ENCODE peak calls at places on chromosomes 13 and 19, in four cellular contexts. One of them, this sample, is unnamed.

GRCh38 chr13:25923217-25924085 is 128.4 kb downstream of the SHISA2 start:
- DNase-seq in astrocyte of the spinal cord: no peak
- DNase-seq in AG10803: no peak
- DNase-seq in fibroblast of lung: no peak
- DNase-seq in this sample: no peak

GRCh38 chr19:46953955-46954501 is 65.6 kb upstream of the NPAS1 start:
- DNase-seq in AG10803: no peak
- DNase-seq in astrocyte of the spinal cord: no peak
- DNase-seq in fibroblast of lung: no peak
- DNase-seq in this sample: no peak

GRCh38 chr13:51804295-51805172 is 571 bp upstream of the DHRS12 start:
- DNase-seq in fibroblast of lung: peak
- DNase-seq in AG10803: no peak
- DNase-seq in astrocyte of the spinal cord: no peak
- DNase-seq in this sample: no peak

GRCh38 chr13:18991054-18991453 is 190.6 kb downstream of the TUBA3C start:
- DNase-seq in fibroblast of lung: no peak
- DNase-seq in astrocyte of the spinal cord: no peak
- DNase-seq in AG10803: no peak
- DNase-seq in this sample: no peak

GRCh38 chr13:49904729-49905456 is 31.2 kb downstream of the SPRYD7 start:
- DNase-seq in astrocyte of the spinal cord: no peak
- DNase-seq in fibroblast of lung: no peak
- DNase-seq in AG10803: no peak
- DNase-seq in this sample: no peak

GRCh38 chr13:47175172-47175806 is 278.4 kb upstream of the HTR2A start:
- DNase-seq in AG10803: peak
- DNase-seq in astrocyte of the spinal cord: peak
- DNase-seq in fibroblast of lung: peak
- DNase-seq in this sample: peak

GRCh38 chr19:2536461-2536860 is 60.5 kb downstream of the GADD45B start:
- DNase-seq in fibroblast of lung: no peak
- DNase-seq in astrocyte of the spinal cord: no peak
- DNase-seq in AG10803: no peak
- DNase-seq in this sample: no peak

GRCh38 chr13:66994097-66994496 is 236.0 kb downstream of the PCDH9 start:
- DNase-seq in astrocyte of the spinal cord: peak
- DNase-seq in fibroblast of lung: peak
- DNase-seq in AG10803: peak
- DNase-seq in this sample: peak

GRCh38 chr13:23377603-23378002 is 55.9 kb downstream of the SACS start:
- DNase-seq in astrocyte of the spinal cord: no peak
- DNase-seq in fibroblast of lung: no peak
- DNase-seq in AG10803: no peak
- DNase-seq in this sample: no peak

GRCh38 chr13:47256618-47257017 is 359.8 kb upstream of the HTR2A start:
- DNase-seq in fibroblast of lung: peak
- DNase-seq in AG10803: peak
- DNase-seq in astrocyte of the spinal cord: peak
- DNase-seq in this sample: peak

GRCh38 chr13:110600261-110600819 is 15.0 kb upstream of the NAXD start:
- DNase-seq in fibroblast of lung: no peak
- DNase-seq in astrocyte of the spinal cord: no peak
- DNase-seq in AG10803: no peak
- DNase-seq in this sample: no peak

GRCh38 chr13:82356667-82357066 is 1525.6 kb downstream of the SLITRK1 start:
- DNase-seq in AG10803: peak
- DNase-seq in fibroblast of lung: peak
- DNase-seq in astrocyte of the spinal cord: peak
- DNase-seq in this sample: no peak

GRCh38 chr19:49553451-49554271 is 25.9 kb downstream of the RCN3 start:
- DNase-seq in fibroblast of lung: no peak
- DNase-seq in astrocyte of the spinal cord: peak
- DNase-seq in AG10803: peak
- DNase-seq in this sample: no peak

GRCh38 chr19:38970664-38971532 is 4.6 kb downstream of the FBXO17 start:
- DNase-seq in AG10803: peak
- DNase-seq in astrocyte of the spinal cord: no peak
- DNase-seq in fibroblast of lung: peak
- DNase-seq in this sample: no peak

GRCh38 chr19:55362990-55363716 is at the start of gene GARIN5B:
- DNase-seq in astrocyte of the spinal cord: no peak
- DNase-seq in AG10803: no peak
- DNase-seq in fibroblast of lung: no peak
- DNase-seq in this sample: no peak

GRCh38 chr13:26771796-26772195 is 11.2 kb upstream of the GPR12 start:
- DNase-seq in fibroblast of lung: no peak
- DNase-seq in astrocyte of the spinal cord: no peak
- DNase-seq in AG10803: no peak
- DNase-seq in this sample: no peak

GRCh38 chr13:112970552-112971287 is 1.7 kb downstream of the MCF2L start:
- DNase-seq in astrocyte of the spinal cord: no peak
- DNase-seq in fibroblast of lung: no peak
- DNase-seq in AG10803: peak
- DNase-seq in this sample: no peak

GRCh38 chr13:72652681-72653080 is 74.7 kb downstream of the MZT1 start:
- DNase-seq in AG10803: no peak
- DNase-seq in astrocyte of the spinal cord: peak
- DNase-seq in fibroblast of lung: no peak
- DNase-seq in this sample: no peak

GRCh38 chr13:103625194-103625593 is 559.0 kb upstream of the SLC10A2 start:
- DNase-seq in AG10803: no peak
- DNase-seq in astrocyte of the spinal cord: no peak
- DNase-seq in fibroblast of lung: no peak
- DNase-seq in this sample: no peak

GRCh38 chr13:23715762-23716235 is 145.6 kb downstream of the TNFRSF19 start:
- DNase-seq in fibroblast of lung: no peak
- DNase-seq in astrocyte of the spinal cord: no peak
- DNase-seq in AG10803: no peak
- DNase-seq in this sample: no peak

GRCh38 chr19:18232540-18233223 is 6.4 kb upstream of the PDE4C start:
- DNase-seq in fibroblast of lung: no peak
- DNase-seq in astrocyte of the spinal cord: no peak
- DNase-seq in AG10803: no peak
- DNase-seq in this sample: no peak

GRCh38 chr19:35107541-35107939 is 8.1 kb upstream of the FXYD3 start:
- DNase-seq in fibroblast of lung: peak
- DNase-seq in AG10803: peak
- DNase-seq in astrocyte of the spinal cord: no peak
- DNase-seq in this sample: no peak

GRCh38 chr19:7738023-7738422 is 6.1 kb upstream of the CLEC4G start:
- DNase-seq in fibroblast of lung: no peak
- DNase-seq in astrocyte of the spinal cord: no peak
- DNase-seq in AG10803: no peak
- DNase-seq in this sample: no peak

GRCh38 chr13:108037348-108037747 is 178.0 kb downstream of the LIG4 start:
- DNase-seq in AG10803: no peak
- DNase-seq in astrocyte of the spinal cord: no peak
- DNase-seq in fibroblast of lung: no peak
- DNase-seq in this sample: no peak

DNA sequence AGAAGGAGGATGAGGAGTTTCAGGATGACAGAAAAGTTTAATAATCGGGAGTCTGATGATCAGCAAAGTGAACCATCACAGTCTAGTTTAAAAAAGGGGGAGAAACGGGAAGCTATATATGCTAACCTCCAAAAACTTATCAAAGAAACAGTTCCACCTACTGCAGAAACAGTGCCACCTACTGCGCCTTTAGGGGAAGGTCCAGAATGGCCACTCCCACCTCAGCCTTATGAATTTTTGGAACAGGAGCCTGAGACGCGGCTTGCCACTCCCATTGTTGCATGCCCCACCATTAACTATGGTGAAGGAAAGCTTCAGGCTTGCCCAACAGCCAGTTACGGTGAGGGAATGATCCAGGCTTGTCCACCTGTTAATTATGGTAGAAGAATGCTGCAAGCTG is 929.0 kb downstream of the SLITRK6 start:
- DNase-seq in fibroblast of lung: no peak
- DNase-seq in astrocyte of the spinal cord: no peak
- DNase-seq in AG10803: no peak
- DNase-seq in this sample: no peak
- H3K4me3 ChIP-seq in fibroblast of lung: no peak
- H3K4me3 ChIP-seq in astrocyte of the spinal cord: no peak
- H3K4me3 ChIP-seq in AG10803: no peak
- H3K4me3 ChIP-seq in this sample: no peak

DNA sequence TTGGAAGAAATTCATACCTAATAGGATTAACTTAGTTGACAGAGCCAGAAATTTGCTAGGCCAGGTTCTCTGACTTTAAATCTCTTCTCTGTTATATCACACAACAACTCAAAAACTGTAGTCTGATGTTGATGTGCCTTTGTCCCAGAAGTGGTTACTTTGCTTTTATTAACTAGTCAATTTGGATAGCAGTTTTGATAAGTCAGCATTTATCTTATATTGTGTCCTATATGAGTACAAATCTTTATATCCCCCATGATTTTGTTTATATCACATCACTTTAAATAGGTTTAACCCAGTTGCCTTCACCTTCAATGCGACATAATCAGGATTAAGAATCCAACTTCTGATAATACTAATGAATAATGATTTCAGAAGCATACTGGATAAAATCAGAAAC is 459.3 kb downstream of the GPC6 start:
- DNase-seq in astrocyte of the spinal cord: no peak
- DNase-seq in AG10803: no peak
- DNase-seq in fibroblast of lung: no peak
- DNase-seq in this sample: no peak
- H3K4me3 ChIP-seq in astrocyte of the spinal cord: no peak
- H3K4me3 ChIP-seq in AG10803: no peak
- H3K4me3 ChIP-seq in fibroblast of lung: no peak
- H3K4me3 ChIP-seq in this sample: no peak

GRCh38 chr13:99894835-99895427 is 76.6 kb downstream of the ZIC5 start:
- DNase-seq in fibroblast of lung: peak
- DNase-seq in astrocyte of the spinal cord: peak
- DNase-seq in AG10803: no peak
- DNase-seq in this sample: no peak

GRCh38 chr13:99895428-99895998 is 76.1 kb downstream of the ZIC5 start:
- DNase-seq in astrocyte of the spinal cord: peak
- DNase-seq in AG10803: no peak
- DNase-seq in fibroblast of lung: peak
- DNase-seq in this sample: no peak

GRCh38 chr13:99894105-99894504 is 77.5 kb downstream of the ZIC5 start:
- DNase-seq in fibroblast of lung: no peak
- DNase-seq in astrocyte of the spinal cord: no peak
- DNase-seq in AG10803: no peak
- DNase-seq in this sample: no peak

GRCh38 chr13:99896712-99897440 is 74.7 kb downstream of the ZIC5 start:
- DNase-seq in astrocyte of the spinal cord: no peak
- DNase-seq in AG10803: no peak
- DNase-seq in fibroblast of lung: no peak
- DNase-seq in this sample: no peak

DNA sequence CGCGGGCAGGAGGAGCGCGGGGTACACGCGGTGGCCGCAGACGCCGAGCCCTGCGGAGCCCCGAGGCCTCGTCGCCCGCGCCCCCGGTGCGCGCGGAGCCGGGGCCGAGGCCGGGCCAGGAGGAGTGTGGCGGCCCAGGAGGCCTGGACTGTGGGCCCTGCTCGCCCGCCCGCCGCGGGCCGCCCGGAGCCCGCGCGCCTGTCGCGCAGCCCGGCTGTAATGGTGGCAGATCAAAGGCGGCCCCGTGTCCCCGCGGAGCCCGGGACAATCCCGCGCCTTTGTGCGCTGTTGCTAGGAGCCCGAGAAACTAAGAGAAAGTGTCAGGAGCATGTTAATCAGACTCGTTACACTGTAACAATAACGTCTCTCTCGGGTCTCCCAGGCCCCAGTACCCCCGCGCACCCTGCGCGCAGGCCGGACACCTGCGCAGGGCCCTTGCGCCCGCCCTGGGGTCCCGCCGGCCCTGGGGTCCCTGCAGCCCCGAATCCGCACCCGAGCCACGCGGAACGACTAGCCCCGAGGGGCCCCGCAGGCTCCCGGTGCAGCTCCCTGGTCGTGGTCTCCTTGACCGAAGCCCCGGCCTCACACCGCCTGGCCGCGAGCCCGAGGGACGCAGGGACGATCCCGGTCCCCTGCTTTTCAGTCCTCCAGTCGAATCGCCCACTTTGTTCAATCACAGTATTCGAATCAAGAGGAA is 75.4 kb downstream of the ZIC5 start:
- DNase-seq in astrocyte of the spinal cord: no peak
- DNase-seq in AG10803: no peak
- DNase-seq in fibroblast of lung: no peak
- DNase-seq in this sample: no peak
- H3K4me3 ChIP-seq in astrocyte of the spinal cord: no peak
- H3K4me3 ChIP-seq in AG10803: no peak
- H3K4me3 ChIP-seq in fibroblast of lung: no peak
- H3K4me3 ChIP-seq in this sample: no peak

DNA sequence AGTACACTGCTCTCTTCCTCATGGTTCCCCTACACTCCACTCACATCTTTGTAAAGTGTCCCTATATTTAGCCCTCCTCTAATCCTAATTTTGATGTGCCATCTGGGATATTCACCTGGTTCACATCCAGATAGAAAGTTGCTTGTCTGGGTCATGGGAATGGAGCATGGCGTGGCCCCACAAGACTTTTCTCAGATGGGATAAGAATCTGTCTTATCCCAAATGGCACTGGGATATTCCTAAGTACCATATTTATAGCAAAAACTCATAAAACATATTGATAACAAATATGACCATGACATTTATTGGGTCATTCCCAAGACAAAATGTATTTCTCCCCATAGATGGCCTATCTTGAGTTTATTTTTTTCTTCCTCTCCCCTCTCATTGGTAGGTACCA is 49.5 kb upstream of the POMP start:
- DNase-seq in fibroblast of lung: no peak
- DNase-seq in AG10803: no peak
- DNase-seq in astrocyte of the spinal cord: no peak
- DNase-seq in this sample: no peak
- H3K4me3 ChIP-seq in fibroblast of lung: no peak
- H3K4me3 ChIP-seq in AG10803: no peak
- H3K4me3 ChIP-seq in astrocyte of the spinal cord: no peak
- H3K4me3 ChIP-seq in this sample: no peak

DNA sequence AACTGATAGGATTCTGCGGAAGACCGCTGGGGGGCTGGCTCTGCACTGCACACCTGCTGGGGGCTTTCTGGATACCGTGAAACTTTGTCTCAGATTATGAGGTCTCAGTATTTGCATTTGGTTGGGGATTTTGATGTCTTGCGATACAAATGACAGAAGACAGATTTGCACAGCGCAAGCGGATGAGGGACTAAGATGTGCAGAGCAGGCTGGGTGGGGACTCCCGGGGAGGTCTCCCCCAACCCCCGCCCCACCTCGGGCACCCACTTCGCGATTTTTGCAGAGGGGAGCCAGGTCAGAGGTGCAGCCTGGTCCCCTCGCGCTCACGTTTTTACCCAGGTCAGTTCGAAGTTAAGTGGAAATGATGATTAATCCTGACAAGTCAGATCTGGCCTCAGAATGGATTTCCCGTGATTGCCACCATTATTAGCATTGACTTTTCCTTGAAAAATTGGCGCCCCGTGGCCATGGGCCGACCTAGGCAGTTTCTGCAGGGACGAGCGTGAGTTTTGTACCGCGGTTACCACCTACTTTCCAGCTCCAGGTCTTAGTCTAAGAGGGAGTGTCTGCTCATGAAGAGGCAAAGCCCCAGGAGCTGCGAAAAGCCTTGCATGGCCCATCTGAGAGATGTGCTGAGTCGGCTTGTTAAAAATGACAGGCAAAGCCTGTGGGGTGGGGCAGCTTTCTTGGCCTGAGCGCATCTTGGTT is 1.3 kb upstream of the GJB2 start:
- DNase-seq in fibroblast of lung: no peak
- DNase-seq in AG10803: no peak
- DNase-seq in astrocyte of the spinal cord: no peak
- DNase-seq in this sample: no peak
- H3K4me3 ChIP-seq in fibroblast of lung: no peak
- H3K4me3 ChIP-seq in AG10803: no peak
- H3K4me3 ChIP-seq in astrocyte of the spinal cord: no peak
- H3K4me3 ChIP-seq in this sample: no peak